ENCODE peak calls at places on chromosomes 13 and 19, in six cellular contexts. B is upper lobe of left lung, Q is body of pancreas, A is adrenal gland, I is Peyer's patch, L is tibial nerve. O is an unnamed sample.

GRCh38 chr19:36207605-36208252 is 6.7 kb downstream of the ZNF565 start:
- DNase-seq in B (no peak), Q (no peak), A (no peak), I (no peak), L (no peak), O (no peak)

GRCh38 chr13:51912091-51912490 is 50.3 kb downstream of the CCDC70 start:
- DNase-seq in B (no peak), Q (peak), A (no peak), I (no peak), L (no peak), O (no peak)

GRCh38 chr13:29845440-29846056 is 4.9 kb downstream of the UBL3 start:
- DNase-seq in B (no peak), Q (no peak), A (no peak), I (no peak), L (no peak), O (no peak)

GRCh38 chr13:24254151-24254810 is 55.1 kb upstream of the C1QTNF9 start:
- DNase-seq in B (no peak), Q (no peak), A (peak), I (peak), L (no peak), O (no peak)

GRCh38 chr13:101919541-101920306 is 467.2 kb downstream of the ITGBL1 start:
- DNase-seq in B (peak), Q (no peak), A (no peak), I (no peak), L (no peak), O (no peak)

GRCh38 chr13:114073881-114074551 is 58.4 kb downstream of the RASA3 start:
- DNase-seq in B (no peak), Q (no peak), A (no peak), I (peak), L (peak), O (no peak)

GRCh38 chr13:36001561-36001960 is 129.6 kb downstream of the DCLK1 start:
- DNase-seq in B (no peak), Q (no peak), A (no peak), I (no peak), L (no peak), O (no peak)

GRCh38 chr13:35978607-35979316 is 152.4 kb downstream of the DCLK1 start:
- DNase-seq in B (no peak), Q (peak), A (peak), I (no peak), L (no peak), O (no peak)

GRCh38 chr19:42140125-42140754 is 8.0 kb upstream of the POU2F2 start:
- DNase-seq in B (peak), Q (peak), A (peak), I (peak), L (no peak), O (no peak)

GRCh38 chr19:28150129-28150528 is 1062.8 kb downstream of the UQCRFS1 start:
- DNase-seq in B (no peak), Q (no peak), A (no peak), I (no peak), L (no peak), O (no peak)

DNA sequence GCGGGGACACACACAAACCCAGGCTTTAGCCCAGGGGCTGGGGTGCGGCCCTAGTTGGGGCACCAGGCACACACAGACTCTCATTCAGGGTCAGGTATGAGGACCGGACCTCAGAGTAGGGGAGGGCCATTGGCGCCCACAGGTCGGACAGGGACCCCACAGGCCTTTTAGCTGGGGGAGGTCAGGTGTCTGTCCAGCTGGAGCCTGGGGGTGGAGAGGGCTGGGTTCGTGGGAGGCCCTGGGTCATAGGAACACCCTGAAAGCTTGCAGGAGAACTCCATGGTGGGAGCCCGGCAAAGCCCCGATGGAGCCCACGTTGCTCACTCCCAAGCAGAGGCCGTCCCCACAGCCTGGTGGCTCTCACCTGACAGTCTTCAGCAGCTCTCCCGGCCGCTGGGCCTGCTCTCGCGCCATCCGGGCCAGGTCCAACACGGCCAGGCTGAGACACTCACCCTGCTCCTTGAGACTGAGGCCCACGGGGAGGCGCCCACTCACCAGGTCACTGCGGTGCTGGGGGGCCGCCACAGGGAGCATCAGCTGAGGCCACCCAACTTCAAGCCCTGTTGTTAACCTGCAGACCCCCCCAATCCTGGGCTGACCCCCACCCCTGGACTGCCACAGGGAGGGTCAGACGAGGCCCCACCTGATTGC is 5.0 kb downstream of the JAK3 start:
- DNase-seq in B (peak), Q (no peak), A (no peak), I (no peak), L (no peak), O (no peak)
- H3K4me3 ChIP-seq in B (peak), Q (no peak), A (no peak), I (no peak), L (peak), O (peak)

DNA sequence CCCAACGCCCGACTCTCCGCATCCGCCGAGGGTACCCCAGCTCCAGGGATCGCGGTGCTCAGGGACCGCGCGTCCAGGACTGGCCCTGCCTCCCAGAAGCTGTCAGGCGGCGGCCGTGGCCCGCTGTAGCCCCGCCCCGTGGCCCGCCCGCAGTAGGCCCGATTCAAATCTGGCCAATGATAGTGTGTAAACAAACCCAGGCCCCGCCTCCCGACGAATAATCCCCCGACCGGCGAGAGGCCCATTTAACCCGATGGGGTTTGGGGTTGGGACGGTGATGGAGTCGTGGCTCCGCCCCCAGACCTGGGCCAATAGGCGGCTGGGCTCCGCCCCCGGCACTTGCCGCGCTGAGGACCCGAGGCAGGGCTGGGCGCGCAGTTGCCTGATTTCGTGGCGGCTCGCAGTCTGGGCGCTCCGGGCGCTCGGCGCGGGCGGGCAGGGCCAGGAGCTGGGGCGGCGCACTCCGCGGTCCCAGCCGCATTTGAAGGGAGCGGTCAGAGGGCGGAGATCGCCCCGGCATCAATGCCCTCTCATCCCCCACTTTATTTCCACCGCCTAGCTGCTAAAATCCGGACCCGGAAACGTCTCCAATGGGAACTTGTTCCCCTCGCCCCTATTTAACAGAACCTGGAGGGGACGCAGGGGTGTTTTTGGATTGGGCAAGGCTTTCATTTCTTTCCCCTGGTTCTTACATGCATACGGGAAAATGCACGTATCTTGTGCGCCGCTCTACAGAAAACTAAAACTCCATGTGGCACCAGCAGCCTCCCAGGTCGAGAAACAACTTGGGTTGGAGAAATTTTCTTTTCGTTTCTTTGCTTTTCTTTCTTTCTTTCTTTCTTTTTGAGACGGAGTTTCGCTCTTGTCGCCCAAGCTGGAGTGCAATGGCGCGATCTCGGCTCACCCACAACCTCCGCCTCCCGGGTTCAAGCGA is 8.4 kb upstream of the BICRA start:
- DNase-seq in B (peak), Q (peak), A (peak), I (peak), L (peak), O (peak)
- TF ChIP-seq POLR2A in B (peak), Q (peak), A (peak), I (peak), L (peak), O (peak)

DNA sequence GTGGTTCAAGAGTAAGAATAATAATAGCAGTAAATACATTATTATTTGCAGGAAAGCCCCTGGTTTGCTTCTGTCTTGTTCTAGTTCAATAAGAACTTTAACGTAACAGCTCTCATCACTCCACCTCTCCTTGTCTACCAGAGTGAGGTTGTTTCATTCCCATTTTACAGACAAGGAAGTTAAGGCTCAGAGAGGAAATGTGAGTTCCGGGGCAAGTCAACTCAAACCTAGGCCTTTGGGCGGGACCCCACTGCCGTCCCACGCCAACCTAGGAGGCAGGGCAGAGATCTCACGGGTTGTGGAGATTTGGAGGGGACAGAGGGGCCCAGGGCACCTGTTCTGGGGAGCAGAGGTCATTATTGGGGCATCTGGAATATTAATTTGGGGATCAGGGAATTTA is 1.5 kb downstream of the MAP4K1 start:
- DNase-seq in B (no peak), Q (no peak), A (no peak), I (no peak), L (no peak), O (no peak)
- H3K4me3 ChIP-seq in B (no peak), Q (no peak), A (no peak), I (peak), L (no peak), O (no peak)

GRCh38 chr19:49667473-49667872 is 1.7 kb downstream of the BCL2L12 start:
- DNase-seq in B (no peak), Q (no peak), A (no peak), I (no peak), L (no peak), O (no peak)

GRCh38 chr19:49676136-49676689 is 858 bp upstream of the PRMT1 start:
- DNase-seq in B (no peak), Q (peak), A (peak), I (peak), L (peak), O (no peak)

GRCh38 chr19:49676690-49677231 is 310 bp upstream of the PRMT1 start:
- DNase-seq in B (peak), Q (peak), A (peak), I (peak), L (peak), O (peak)

GRCh38 chr19:49669511-49669910 is 3.8 kb downstream of the BCL2L12 start:
- DNase-seq in B (no peak), Q (no peak), A (no peak), I (no peak), L (no peak), O (no peak)

GRCh38 chr19:49672131-49672919 is 4.7 kb upstream of the PRMT1 start:
- DNase-seq in B (peak), Q (peak), A (peak), I (peak), L (peak), O (no peak)
- TF ChIP-seq POLR2A in B (no peak), Q (no peak), A (no peak), I (peak), L (no peak), O (no peak)

DNA sequence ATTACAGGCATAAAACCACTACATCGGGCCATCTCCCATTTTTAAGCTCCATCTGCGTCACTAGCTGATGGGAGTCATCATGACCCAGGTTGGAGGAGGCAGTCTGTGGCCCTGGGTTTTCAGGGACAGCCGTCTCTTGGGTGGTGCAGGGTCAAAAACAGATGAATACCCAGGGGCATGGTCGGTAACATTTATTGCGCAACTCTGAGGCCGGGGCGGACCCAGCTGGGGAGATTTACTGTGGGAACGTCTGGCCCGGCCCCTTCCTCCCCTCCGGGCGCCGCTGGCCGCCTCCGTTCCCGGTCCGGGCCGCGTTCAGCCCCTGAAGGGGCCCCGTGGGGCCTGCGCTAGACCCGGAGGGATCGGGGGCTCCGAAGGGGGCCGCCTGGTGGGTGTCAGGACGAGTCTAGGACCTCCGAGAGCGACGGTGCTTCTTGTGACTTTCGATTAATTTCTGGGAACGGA is 1.3 kb upstream of the RGL3 start:
- DNase-seq in B (peak), Q (no peak), A (peak), I (no peak), L (no peak), O (no peak)
- H3K4me3 ChIP-seq in B (peak), Q (no peak), A (no peak), I (no peak), L (peak), O (peak)

DNA sequence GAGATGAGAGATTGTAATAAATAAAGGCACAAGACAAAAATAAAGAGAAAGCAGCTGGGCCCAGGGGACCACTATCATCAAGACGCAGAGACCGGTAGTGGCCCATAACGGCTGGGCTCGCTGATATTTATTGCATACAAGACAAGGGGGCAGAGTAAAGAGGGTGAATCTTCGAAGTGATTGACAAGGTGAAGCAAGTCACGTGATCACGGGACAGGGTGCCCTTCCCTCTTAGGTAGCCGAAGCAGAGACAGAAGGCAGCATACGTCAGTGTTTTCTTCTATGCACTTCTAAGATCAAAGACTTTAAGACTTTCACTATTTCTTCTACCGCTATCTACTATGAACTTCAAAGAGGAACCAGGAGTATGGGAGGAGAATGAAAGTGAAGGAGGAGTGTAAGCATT is 4.6 kb upstream of the PRKCG start:
- DNase-seq in B (no peak), Q (no peak), A (no peak), I (no peak), L (no peak), O (no peak)
- TF ChIP-seq POLR2A in B (no peak), Q (no peak), A (no peak), I (no peak), L (no peak), O (no peak)

GRCh38 chr19:13849991-13850909 is 26.7 kb upstream of the NANOS3 start:
- DNase-seq in B (peak), Q (peak), A (peak), I (peak), L (peak), O (no peak)
- H3K4me3 ChIP-seq in B (peak), Q (no peak), A (no peak), I (peak), L (peak), O (peak)

O was measured in esophagus squamous epithelium.